ENCODE peak calls at places on chromosomes 4 and X, in four cellular contexts. E is lung, W is cardiac muscle cell, A is thoracic aorta. X is an unnamed sample.
A peak's percentile ranks its signal among the peaks of the same experiment; 100 is the strongest.

GRCh38 chr4:82423245-82424054 is 6.8 kb downstream of the HNRNPDL start:
- DNase-seq in W (no peak), E (no peak), A (no peak), X (no peak)

GRCh38 chr4:98352403-98352802 is 91.2 kb downstream of the RAP1GDS1 start:
- DNase-seq in W (no peak), A (no peak), E (no peak), X (no peak)

GRCh38 chr4:19021617-19022016 is 1000.1 kb upstream of the LCORL start:
- DNase-seq in E (no peak), A (no peak), W (no peak), X (no peak)

GRCh38 chrX:103686199-103687072 is at the start of gene MORF4L2:
- DNase-seq in W (peak; percentile 99), A (peak; percentile 77), E (peak; percentile 92), X (peak; percentile 86)

GRCh38 chr4:40211224-40212185 is 14.7 kb downstream of the RHOH start:
- DNase-seq in A (no peak), E (no peak), W (no peak), X (no peak)

GRCh38 chr4:141636771-141637460 is 533 bp downstream of the IL15 start:
- DNase-seq in E (no peak), A (peak; percentile 3), W (peak; percentile 75), X (no peak)

GRCh38 chr4:166501941-166502382 is 628.9 kb downstream of the TLL1 start:
- DNase-seq in A (no peak), E (no peak), W (peak; percentile 62), X (no peak)

GRCh38 chrX:136646602-136647239 is 1.2 kb upstream of the CD40LG start:
- DNase-seq in W (no peak), A (no peak), E (no peak), X (no peak)

GRCh38 chrX:153911798-153912197 is 7.3 kb downstream of the AVPR2 start:
- DNase-seq in W (no peak), A (no peak), E (no peak), X (no peak)

GRCh38 chr4:6772223-6772928 is 10.2 kb upstream of the KIAA0232 start:
- DNase-seq in E (no peak), W (no peak), A (no peak), X (no peak)

GRCh38 chrX:153549807-153550206 is 32.4 kb downstream of the ATP2B3 start:
- DNase-seq in A (no peak), W (no peak), E (no peak), X (no peak)

GRCh38 chr4:148376151-148376550 is 66.1 kb downstream of the NR3C2 start:
- DNase-seq in W (no peak), A (no peak), E (peak; percentile 57), X (peak; percentile 15)

GRCh38 chr4:40749717-40750460 is at the start of gene NSUN7:
- DNase-seq in W (peak; percentile 79), A (no peak), E (peak; percentile 84), X (no peak)

DNA sequence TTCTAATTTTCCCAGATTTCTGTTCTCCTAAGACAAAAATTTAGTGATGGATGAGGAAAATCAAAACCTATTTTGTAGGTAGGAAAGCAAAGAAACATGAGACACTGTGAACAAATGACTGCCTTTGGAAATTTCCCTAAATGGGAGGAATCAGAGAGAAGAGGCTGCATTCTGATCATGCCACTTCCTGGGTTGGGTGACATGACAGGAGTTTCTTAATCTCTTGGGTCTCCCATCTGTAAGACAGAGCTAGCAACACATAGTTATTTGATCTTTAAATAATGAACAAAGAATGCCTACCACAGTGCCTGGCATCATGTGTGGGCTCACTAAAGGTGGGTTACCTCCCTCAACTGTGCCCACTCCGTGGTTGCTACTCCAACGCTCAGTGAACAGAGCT is 57.1 kb downstream of the CCDC149 start:
- DNase-seq in W (no peak), E (no peak), A (no peak), X (no peak)
- H3K4me1 ChIP-seq in W (peaks cover 24% of the 10 kb centered on the region), E (peaks cover 10% of the 10 kb centered on the region), A (peaks cover 81% of the 10 kb centered on the region), X (peaks cover 5% of the 10 kb centered on the region)

DNA sequence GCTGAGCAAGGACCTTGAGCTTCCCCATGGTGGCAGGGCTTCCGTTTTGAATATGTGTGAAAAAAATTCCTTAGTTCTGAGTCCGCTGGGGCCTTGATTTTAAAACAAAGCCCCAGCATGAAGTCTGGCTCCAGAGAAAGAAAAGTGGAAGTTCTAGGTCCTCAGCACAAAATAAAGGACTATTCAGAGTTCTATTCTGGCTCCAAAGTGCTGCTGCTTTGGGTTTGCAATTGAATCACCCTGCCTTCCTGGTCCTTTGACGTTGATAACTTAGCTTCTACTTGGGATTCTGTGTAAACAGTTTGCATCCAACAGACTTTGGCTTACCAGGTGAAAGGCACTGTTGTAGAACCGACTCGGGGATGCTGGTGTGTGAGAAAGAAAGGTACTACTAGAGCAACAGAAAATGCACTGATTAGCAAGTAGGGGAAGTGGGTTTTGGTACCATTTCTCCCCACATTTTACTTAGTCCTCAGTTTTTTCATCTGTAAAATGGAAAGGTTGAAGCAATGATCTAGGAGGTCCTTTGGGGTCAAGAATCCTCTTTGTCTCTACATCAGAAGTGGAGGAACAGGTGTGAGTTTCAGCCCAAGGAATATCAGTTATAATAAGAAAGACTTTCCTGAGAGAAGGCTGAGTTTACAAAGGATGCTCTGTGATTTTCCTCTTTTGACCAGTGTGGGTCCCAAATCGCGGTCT is 28.4 kb downstream of the IGFBP7 start:
- DNase-seq in A (no peak), E (no peak), W (no peak), X (no peak)
- H3K4me1 ChIP-seq in A (peaks cover 92% of the 10 kb centered on the region), E (peaks cover 44% of the 10 kb centered on the region), W (peaks cover 31% of the 10 kb centered on the region), X (peaks cover 59% of the 10 kb centered on the region)

DNA sequence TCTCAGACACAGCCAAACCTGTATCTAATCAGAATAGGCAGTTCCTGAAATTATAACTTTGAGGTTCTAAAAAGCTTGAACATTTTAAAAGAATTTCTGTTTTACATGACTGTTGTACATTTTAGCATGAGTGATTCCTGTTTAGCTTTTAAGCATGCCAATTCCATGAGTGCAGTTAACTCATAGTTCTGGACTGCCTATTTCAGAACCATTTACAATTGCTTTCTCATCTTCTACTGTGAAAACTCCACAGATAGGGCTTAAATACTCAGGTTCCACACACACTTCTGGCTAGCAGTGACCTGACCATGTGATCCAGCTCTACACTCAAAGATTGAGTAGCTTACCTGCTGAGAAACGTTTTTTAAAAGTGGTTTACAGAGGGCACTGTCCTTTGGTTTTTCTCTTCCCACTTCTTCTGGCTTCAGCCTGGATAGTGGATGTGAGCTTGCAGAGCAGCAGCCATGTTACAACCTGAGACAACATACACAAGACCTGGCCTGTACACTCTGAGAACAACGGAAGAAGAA is 280.8 kb downstream of the ANKRD50 start:
- DNase-seq in A (no peak), W (no peak), E (no peak), X (no peak)
- H3K4me1 ChIP-seq in A (peaks cover 4% of the 10 kb centered on the region), W (no peaks in the 10 kb centered on the region), E (no peaks in the 10 kb centered on the region), X (no peaks in the 10 kb centered on the region)

GRCh38 chrX:122133478-122133877 is 1050.6 kb upstream of the GRIA3 start:
- DNase-seq in W (no peak), A (no peak), E (no peak), X (no peak)

GRCh38 chrX:122135070-122135469 is 1049.0 kb upstream of the GRIA3 start:
- DNase-seq in A (no peak), E (no peak), W (no peak), X (no peak)

GRCh38 chrX:122134291-122134690 is 1049.8 kb upstream of the GRIA3 start:
- DNase-seq in W (no peak), A (no peak), E (no peak), X (no peak)
- H3K4me1 ChIP-seq in W (no peaks in the 10 kb centered on the region), A (no peaks in the 10 kb centered on the region), E (no peaks in the 10 kb centered on the region), X (no peaks in the 10 kb centered on the region)

GRCh38 chr4:182770259-182770968 is 146.8 kb downstream of the DCTD start:
- DNase-seq in A (no peak), E (peak; percentile 31), W (peak; percentile 38), X (no peak)
- H3K4me1 ChIP-seq in A (no peaks in the 10 kb centered on the region), E (no peaks in the 10 kb centered on the region), W (peaks cover 7% of the 10 kb centered on the region), X (no peaks in the 10 kb centered on the region)

DNA sequence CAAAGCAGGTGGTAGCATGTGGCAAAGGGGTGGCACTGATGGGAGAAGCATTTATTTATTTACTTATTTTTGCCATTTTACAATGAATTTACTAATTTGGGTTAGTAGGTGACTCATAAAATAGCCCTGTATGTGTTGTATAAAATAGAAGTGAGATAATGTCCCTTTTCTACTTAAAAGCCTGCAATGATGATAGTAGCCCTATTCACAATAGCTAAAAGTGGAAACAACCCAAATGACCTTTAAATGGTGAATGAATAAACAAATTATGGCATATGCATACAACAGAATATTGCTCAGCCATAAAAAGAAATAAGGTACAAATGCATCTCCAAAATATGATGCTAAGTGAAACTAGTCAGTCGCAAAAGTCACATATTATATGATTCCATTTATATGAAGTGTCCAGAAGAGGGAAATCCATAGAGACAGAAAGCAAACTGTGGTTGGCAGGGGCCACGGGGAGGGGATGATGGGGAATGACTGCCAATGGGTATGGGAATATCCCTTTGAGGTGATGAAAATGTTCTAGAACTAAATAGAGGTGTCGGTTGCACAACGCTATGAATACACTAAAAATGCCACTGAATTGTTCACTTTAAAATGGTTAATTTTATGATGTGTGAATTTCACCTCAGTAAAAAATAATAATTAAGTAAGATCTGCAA is 35.8 kb upstream of the FAM9C start:
- DNase-seq in W (no peak), A (no peak), E (no peak), X (no peak)
- H3K4me1 ChIP-seq in W (no peaks in the 10 kb centered on the region), A (peaks cover 32% of the 10 kb centered on the region), E (no peaks in the 10 kb centered on the region), X (peaks cover 31% of the 10 kb centered on the region)